ENCODE peak calls at places on chromosome 17, in nine cellular contexts. S is iris pigment epithelial cell; I is NCI-H1105 treated with DMSO at 0.1 percent for 48 hours; O is stimulated activated CD4-positive, alpha-beta T cell treated with anti-CD3 and anti-CD28 coated beads, Interleukin-15, amount 100 ng/mL, for 48 hours; F is H54; R is naive thymus-derived CD4-positive, alpha-beta T cell; T is T-helper 17 cell; E is nephron progenitor cell; M is cardiac septum. A is an unnamed sample.

GRCh38 chr17:61307905-61308886 is 91.4 kb upstream of the TBX2 start:
- DNase-seq in S (peak), O (no peak), F (peak), T (no peak), I (no peak), R (no peak), M (no peak), E (no peak), A (no peak)

GRCh38 chr17:81246679-81247338 is 7.7 kb downstream of the NDUFAF8 start:
- DNase-seq in R (no peak), E (no peak), M (no peak), I (no peak), S (no peak), T (no peak), O (no peak), F (no peak), A (no peak)

GRCh38 chr17:75698659-75699058 is 22.6 kb upstream of the ITGB4 start:
- DNase-seq in S (no peak), M (no peak), T (no peak), R (no peak), I (no peak), E (no peak), O (no peak), F (no peak), A (no peak)

GRCh38 chr17:73941919-73942530 is 261.5 kb upstream of the RPL38 start:
- DNase-seq in I (no peak), O (no peak), S (no peak), T (no peak), M (no peak), F (no peak), R (no peak), E (no peak), A (no peak)

GRCh38 chr17:56347646-56348045 is 194.4 kb downstream of the ANKFN1 start:
- DNase-seq in M (no peak), S (no peak), F (no peak), T (no peak), O (no peak), R (no peak), E (no peak), I (no peak), A (no peak)

GRCh38 chr17:7914771-7915610 is 1.1 kb downstream of the RNF227 start:
- DNase-seq in I (peak), S (peak), O (no peak), F (peak), M (no peak), T (no peak), E (no peak), R (no peak), A (no peak)

GRCh38 chr17:58307468-58308172 is 21.0 kb downstream of the TSPOAP1 start:
- DNase-seq in S (no peak), E (no peak), F (no peak), T (no peak), I (no peak), R (no peak), O (no peak), M (peak), A (no peak)

GRCh38 chr17:79892457-79893236 is 53.4 kb upstream of the CBX4 start:
- DNase-seq in E (no peak), R (no peak), M (no peak), I (peak), T (no peak), O (no peak), S (no peak), F (no peak), A (no peak)

GRCh38 chr17:59807892-59808509 is 84.7 kb downstream of the TUBD1 start:
- DNase-seq in R (no peak), S (no peak), E (no peak), T (no peak), O (no peak), I (no peak), F (no peak), M (no peak), A (no peak)